ENCODE peak calls at places on chromosomes 4 and X, in five cellular contexts. C is heart right ventricle, X is psoas muscle, S is HCT116, T is cardiac fibroblast. Q is an unnamed sample.

GRCh38 chr4:2962099-2962455 is 1.1 kb downstream of the NOP14 start:
- DNase-seq in C (no peak), X (no peak), T (no peak), S (no peak), Q (no peak)

GRCh38 chrX:8846271-8846670 is 45.1 kb upstream of the FAM9A start:
- DNase-seq in C (no peak), X (no peak), S (no peak), T (no peak), Q (no peak)

GRCh38 chr4:12138478-12138877 is 709.8 kb upstream of the HS3ST1 start:
- DNase-seq in X (no peak), S (no peak), C (no peak), T (no peak), Q (no peak)

GRCh38 chr4:70722199-70722791 is 531 bp downstream of the RUFY3 start:
- DNase-seq in T (peak; percentile 81), C (no peak), X (no peak), S (no peak), Q (no peak)

GRCh38 chr4:33369366-33369899 is 2649.3 kb downstream of the PCDH7 start:
- DNase-seq in X (no peak), S (peak; percentile 66), T (peak; percentile 11), C (no peak), Q (no peak)

GRCh38 chr4:77036206-77036605 is 39.6 kb downstream of the CCNI start:
- DNase-seq in S (no peak), X (no peak), C (no peak), T (peak; percentile 96), Q (no peak)

GRCh38 chrX:47854474-47854873 is 17.8 kb downstream of the ZNF81 start:
- DNase-seq in T (peak; percentile 39), X (no peak), S (no peak), C (peak; percentile 16), Q (no peak)

GRCh38 chr4:77082886-77083608 is 7.3 kb upstream of the CCNI start:
- DNase-seq in T (no peak), C (no peak), X (no peak), S (no peak), Q (no peak)

GRCh38 chr4:53929955-53930798 is 134.2 kb downstream of the CHIC2 start:
- DNase-seq in T (peak; percentile 94), C (peak; percentile 82), S (peak; percentile 68), X (peak; percentile 66), Q (peak; percentile 73)

GRCh38 chr4:107862658-107863057 is 37.9 kb downstream of the SGMS2 start:
- DNase-seq in C (peak; percentile 9), S (peak; percentile 82), T (peak; percentile 97), X (no peak), Q (peak; percentile 15)

GRCh38 chr4:74463123-74463522 is 18.2 kb downstream of the AREG start:
- DNase-seq in C (no peak), X (no peak), T (no peak), S (no peak), Q (no peak)

GRCh38 chrX:132023896-132024386 is 839 bp downstream of the STK26 start:
- DNase-seq in T (peak; percentile 17), X (peak; percentile 36), C (no peak), S (no peak), Q (peak; percentile 60)

GRCh38 chr4:176436500-176436973 is 116.8 kb downstream of the SPCS3 start:
- DNase-seq in T (peak; percentile 95), C (no peak), S (no peak), X (no peak), Q (no peak)

GRCh38 chrX:10128386-10128785 is 28.4 kb upstream of the CLCN4 start:
- DNase-seq in T (no peak), C (no peak), X (no peak), S (no peak), Q (no peak)

GRCh38 chr4:67571975-67572374 is 13.4 kb downstream of the STAP1 start:
- DNase-seq in S (no peak), T (no peak), C (no peak), X (no peak), Q (no peak)

GRCh38 chrX:31860686-31861085 is 788.8 kb upstream of the FTHL17 start:
- DNase-seq in S (no peak), T (no peak), C (no peak), X (no peak), Q (no peak)

GRCh38 chrX:115367455-115367854 is 77.9 kb downstream of the LUZP4 start:
- DNase-seq in C (no peak), T (peak; percentile 37), X (no peak), S (no peak), Q (no peak)

GRCh38 chr4:123896446-123897071 is 500.0 kb downstream of the SPRY1 start:
- DNase-seq in X (no peak), T (peak; percentile 67), S (no peak), C (no peak), Q (no peak)

GRCh38 chr4:16750882-16751642 is 147.4 kb downstream of the LDB2 start:
- DNase-seq in T (no peak), X (no peak), C (no peak), S (no peak), Q (no peak)

GRCh38 chr4:183600189-183600685 is 58.7 kb downstream of the RWDD4 start:
- DNase-seq in T (peak; percentile 27), S (no peak), X (no peak), C (no peak), Q (no peak)

GRCh38 chr4:110955748-110956147 is 332.9 kb upstream of the PITX2 start:
- DNase-seq in S (no peak), T (no peak), X (no peak), C (no peak), Q (no peak)

GRCh38 chr4:147793569-147793968 is 61.7 kb downstream of the ARHGAP10 start:
- DNase-seq in S (no peak), X (no peak), C (no peak), T (no peak), Q (no peak)

GRCh38 chr4:104351696-104352095 is 143.0 kb downstream of the CXXC4 start:
- DNase-seq in X (no peak), C (no peak), T (no peak), S (no peak), Q (no peak)

GRCh38 chr4:137685357-137685756 is 153.1 kb upstream of the PCDH18 start:
- DNase-seq in T (no peak), S (no peak), C (no peak), X (no peak), Q (no peak)

GRCh38 chr4:2768921-2769336 is 12.8 kb upstream of the TNIP2 start:
- DNase-seq in X (peak; percentile 58), T (no peak), C (no peak), S (no peak), Q (no peak)

GRCh38 chr4:18722748-18723191 is 701.2 kb upstream of the LCORL start:
- DNase-seq in T (no peak), X (no peak), C (no peak), S (no peak), Q (no peak)

GRCh38 chrX:118423558-118423957 is 72.1 kb upstream of the DOCK11 start:
- DNase-seq in T (no peak), C (no peak), X (no peak), S (no peak), Q (no peak)

GRCh38 chr4:166128452-166128851 is 255.4 kb downstream of the TLL1 start:
- DNase-seq in S (no peak), T (peak; percentile 87), X (no peak), C (no peak), Q (no peak)

GRCh38 chr4:140330311-140330900 is 43.0 kb upstream of the SCOC start:
- DNase-seq in X (no peak), C (no peak), T (peak; percentile 72), S (peak; percentile 44), Q (no peak)

DNA sequence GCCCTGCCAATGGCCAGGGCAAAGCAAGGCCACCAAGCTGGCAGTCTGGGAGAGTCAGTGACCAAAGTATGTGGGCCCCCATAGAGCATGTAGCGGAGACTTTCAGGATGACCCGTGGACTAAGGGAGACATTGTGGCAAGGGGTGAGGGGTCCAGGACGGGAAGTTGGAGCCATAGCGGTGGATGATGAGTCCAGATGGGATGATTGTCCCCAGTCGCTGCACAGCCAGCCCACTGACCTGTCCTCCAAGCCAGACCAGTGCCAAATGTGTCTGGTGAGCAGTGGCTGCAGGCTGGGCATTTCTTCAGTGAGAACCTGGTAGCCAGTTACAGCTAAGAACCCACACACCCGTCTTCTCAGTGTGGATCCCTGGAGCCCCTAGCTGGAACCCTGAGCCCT is 34.3 kb downstream of the ZNF185 start:
- DNase-seq in X (no peak), T (no peak), S (no peak), C (no peak), Q (no peak)
- H3K4me3 ChIP-seq in X (no peak overlapping the region), T (no peak overlapping the region), S (no peak overlapping the region), C (no peak overlapping the region), Q (no peak overlapping the region)

DNA sequence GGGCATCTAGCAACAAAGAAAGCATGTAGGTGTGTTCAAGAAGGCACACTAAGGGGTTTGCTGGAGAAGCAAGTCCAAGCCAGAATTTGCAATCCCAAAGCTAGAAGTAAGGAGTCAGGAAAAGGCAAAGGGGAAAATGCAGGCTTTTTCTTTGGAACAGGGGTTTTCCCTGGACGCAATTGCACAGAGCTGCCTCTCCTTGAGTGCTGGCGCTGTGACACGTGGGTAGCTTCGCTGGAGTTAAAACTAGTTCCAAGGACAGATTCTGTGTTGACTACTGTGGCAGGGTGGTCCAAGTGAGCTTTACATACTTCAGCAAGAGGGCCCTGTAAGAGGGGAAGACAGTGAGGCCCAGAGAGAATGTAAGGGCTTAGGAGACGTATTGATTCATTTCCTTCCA is 277.1 kb downstream of the ADGRA3 start:
- DNase-seq in T (no peak), S (no peak), X (no peak), C (no peak), Q (no peak)
- TF ChIP-seq CTCF in T (no peak), S (peak; percentile 22), X (no peak), C (no peak), Q (no peak)

DNA sequence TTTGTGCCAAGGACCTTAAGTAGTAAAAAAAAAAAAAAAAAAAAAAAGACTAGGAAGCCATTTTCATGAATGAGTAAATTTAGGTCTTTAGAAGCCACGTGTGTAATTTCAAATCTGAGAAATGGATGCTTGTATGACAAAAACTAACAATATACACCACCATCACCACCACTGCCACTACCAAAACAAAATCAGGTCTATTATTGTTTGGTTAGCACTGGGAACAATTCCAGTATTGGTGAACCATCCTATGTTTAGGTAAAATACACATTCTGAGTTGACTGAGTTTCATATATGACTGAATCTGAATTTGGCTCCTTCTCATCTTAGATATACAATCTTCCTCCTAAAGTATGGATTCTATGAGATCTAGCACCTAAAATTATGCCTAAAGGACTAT is 8.8 kb upstream of the TMSB4X start:
- DNase-seq in X (no peak), T (no peak), S (no peak), C (no peak), Q (no peak)
- H3K4me3 ChIP-seq in X (no peak overlapping the region), T (no peak overlapping the region), S (no peak overlapping the region), C (no peak overlapping the region), Q (no peak overlapping the region)

DNA sequence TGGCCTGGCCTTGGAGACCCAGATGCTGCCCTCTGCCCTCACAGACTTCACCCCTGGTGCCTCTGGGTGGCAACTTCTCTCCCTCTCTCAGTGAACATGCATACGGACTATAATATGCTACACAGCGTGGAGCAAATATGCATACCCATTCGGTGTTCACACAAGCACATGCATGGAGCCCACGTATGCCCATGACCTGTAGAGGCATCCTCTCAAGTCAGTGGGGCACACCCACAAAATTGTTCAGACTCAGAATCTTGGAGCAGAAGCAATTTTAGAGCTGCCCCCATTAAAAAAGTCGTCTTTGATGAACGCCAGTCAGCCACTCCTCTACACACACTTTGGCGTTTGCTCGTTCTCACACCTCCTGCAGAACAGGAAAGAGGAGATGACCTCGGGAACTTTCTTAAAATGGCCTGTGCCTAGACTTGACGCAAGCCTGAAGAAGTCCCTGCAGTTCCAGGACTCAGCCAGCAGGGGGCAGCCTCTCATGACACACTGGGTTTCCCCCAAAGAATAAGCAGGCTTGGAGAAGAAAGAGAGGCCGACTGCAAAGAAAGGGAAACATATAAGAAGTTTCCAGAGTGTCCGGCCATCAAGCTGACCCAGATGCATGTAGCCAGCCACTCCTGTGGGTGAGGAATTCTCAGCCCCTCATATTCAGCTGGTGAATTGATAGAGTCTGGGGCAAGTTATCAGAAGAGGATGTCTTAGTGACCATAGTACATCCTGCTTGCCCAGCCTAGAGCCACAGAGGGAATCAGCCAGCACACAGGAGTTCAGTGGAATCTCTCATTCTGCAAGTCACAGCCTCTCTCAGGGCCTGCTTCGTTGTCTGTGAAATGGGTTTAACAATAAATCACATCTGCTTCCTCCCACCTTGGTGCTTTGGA is 17.3 kb downstream of the APLN start:
- DNase-seq in C (peak; percentile 67), T (peak; percentile 77), X (peak; percentile 81), S (peak; percentile 36), Q (peak; percentile 88)
- TF ChIP-seq CTCF in C (peak; percentile 67), T (peak; percentile 78), X (peak; percentile 90), S (peak; percentile 88), Q (peak; percentile 91)